ENCODE peak calls at places on chromosome 2, in seven cellular contexts. One of them, this sample, is unnamed.

GRCh38 chr2:226187601-226188000 is 612.0 kb downstream of the IRS1 start:
- DNase-seq in left cardiac atrium: no peak
- DNase-seq in stromal cell of bone marrow: no peak
- DNase-seq in ELR: peak
- DNase-seq in NCI-H1417: no peak
- DNase-seq in mesothelial cell of epicardium: no peak
- DNase-seq in lower lobe of right lung: no peak
- DNase-seq in this sample: no peak

GRCh38 chr2:166091439-166091838 is 36.4 kb downstream of the SCN1A start:
- DNase-seq in lower lobe of right lung: no peak
- DNase-seq in stromal cell of bone marrow: no peak
- DNase-seq in ELR: no peak
- DNase-seq in left cardiac atrium: no peak
- DNase-seq in NCI-H1417: peak
- DNase-seq in mesothelial cell of epicardium: no peak
- DNase-seq in this sample: no peak

GRCh38 chr2:207334631-207335371 is 169.1 kb upstream of the KLF7 start:
- DNase-seq in lower lobe of right lung: peak
- DNase-seq in left cardiac atrium: peak
- DNase-seq in NCI-H1417: no peak
- DNase-seq in mesothelial cell of epicardium: no peak
- DNase-seq in stromal cell of bone marrow: peak
- DNase-seq in ELR: peak
- DNase-seq in this sample: no peak

GRCh38 chr2:99488587-99488998 is 1.2 kb downstream of the REV1 start:
- DNase-seq in mesothelial cell of epicardium: no peak
- DNase-seq in lower lobe of right lung: no peak
- DNase-seq in stromal cell of bone marrow: no peak
- DNase-seq in NCI-H1417: peak
- DNase-seq in left cardiac atrium: no peak
- DNase-seq in ELR: peak
- DNase-seq in this sample: no peak

GRCh38 chr2:25250331-25251031 is 82.1 kb upstream of the POMC start:
- DNase-seq in ELR: peak
- DNase-seq in lower lobe of right lung: no peak
- DNase-seq in mesothelial cell of epicardium: no peak
- DNase-seq in NCI-H1417: peak
- DNase-seq in left cardiac atrium: no peak
- DNase-seq in stromal cell of bone marrow: no peak
- DNase-seq in this sample: no peak

GRCh38 chr2:188909036-188909435 is 65.1 kb upstream of the COL3A1 start:
- DNase-seq in lower lobe of right lung: no peak
- DNase-seq in stromal cell of bone marrow: no peak
- DNase-seq in mesothelial cell of epicardium: no peak
- DNase-seq in ELR: peak
- DNase-seq in left cardiac atrium: no peak
- DNase-seq in NCI-H1417: no peak
- DNase-seq in this sample: no peak

GRCh38 chr2:71466301-71467179 is 13.2 kb downstream of the DYSF start:
- DNase-seq in lower lobe of right lung: peak
- DNase-seq in ELR: peak
- DNase-seq in NCI-H1417: peak
- DNase-seq in mesothelial cell of epicardium: no peak
- DNase-seq in left cardiac atrium: peak
- DNase-seq in stromal cell of bone marrow: no peak
- DNase-seq in this sample: no peak

GRCh38 chr2:60297296-60298010 is 256.0 kb downstream of the BCL11A start:
- DNase-seq in stromal cell of bone marrow: no peak
- DNase-seq in lower lobe of right lung: no peak
- DNase-seq in NCI-H1417: no peak
- DNase-seq in left cardiac atrium: no peak
- DNase-seq in ELR: no peak
- DNase-seq in mesothelial cell of epicardium: no peak
- DNase-seq in this sample: no peak

GRCh38 chr2:180017764-180018163 is 10.7 kb upstream of the CWC22 start:
- DNase-seq in stromal cell of bone marrow: peak
- DNase-seq in NCI-H1417: no peak
- DNase-seq in left cardiac atrium: peak
- DNase-seq in lower lobe of right lung: no peak
- DNase-seq in ELR: no peak
- DNase-seq in mesothelial cell of epicardium: no peak
- DNase-seq in this sample: no peak

GRCh38 chr2:201987426-201987825 is 46.2 kb upstream of the FZD7 start:
- DNase-seq in lower lobe of right lung: no peak
- DNase-seq in left cardiac atrium: no peak
- DNase-seq in stromal cell of bone marrow: no peak
- DNase-seq in mesothelial cell of epicardium: no peak
- DNase-seq in NCI-H1417: no peak
- DNase-seq in ELR: no peak
- DNase-seq in this sample: no peak

GRCh38 chr2:187497858-187498463 is 49.9 kb upstream of the CALCRL start:
- DNase-seq in ELR: peak
- DNase-seq in mesothelial cell of epicardium: no peak
- DNase-seq in NCI-H1417: peak
- DNase-seq in stromal cell of bone marrow: peak
- DNase-seq in lower lobe of right lung: no peak
- DNase-seq in left cardiac atrium: no peak
- DNase-seq in this sample: no peak

This sample was measured in memory B cell.